ENCODE peak calls at places on chromosomes 11 and 22, in ten cellular contexts. E is suprapubic skin, Y is A549, X is HCT116, I is IMR-90, K is ovary, H is prostate gland, V is heart left ventricle, D is body of pancreas, C is tibial nerve. U is an unnamed sample.

GRCh38 chr22:23065495-23066122 is 4.7 kb upstream of the GNAZ start:
- DNase-seq in E (peak; percentile 34), Y (no peak), X (no peak), I (no peak), K (no peak), H (no peak), V (peak; percentile 13), D (no peak), C (no peak), U (no peak)

GRCh38 chr11:64360403-64360980 is 1.5 kb downstream of the RPS6KA4 start:
- DNase-seq in E (no peak), Y (no peak), X (no peak), I (no peak), K (no peak), H (no peak), V (no peak), D (no peak), C (no peak), U (no peak)

GRCh38 chr11:43920598-43921419 is 21.6 kb upstream of the C11orf96 start:
- DNase-seq in E (no peak), Y (peak; percentile 97), X (peak; percentile 86), I (peak; percentile 100), K (peak; percentile 75), H (no peak), V (peak; percentile 45), D (peak; percentile 70), C (peak; percentile 61), U (no peak)

GRCh38 chr11:123006860-123007542 is 25.4 kb upstream of the BSX start:
- DNase-seq in E (no peak), Y (no peak), X (no peak), I (no peak), K (no peak), H (no peak), V (no peak), D (no peak), C (no peak), U (no peak)

GRCh38 chr11:64787526-64788320 is 9.4 kb upstream of the SF1 start:
- DNase-seq in E (peak; percentile 79), Y (peak; percentile 72), X (no peak), I (peak; percentile 33), K (peak; percentile 35), H (peak; percentile 50), V (peak; percentile 61), D (peak; percentile 72), C (no peak), U (peak; percentile 48)

GRCh38 chr22:25021976-25022711 is 69.6 kb downstream of the KIAA1671 start:
- DNase-seq in E (no peak), Y (no peak), X (no peak), I (no peak), K (no peak), H (no peak), V (no peak), D (peak; percentile 74), C (no peak), U (no peak)

GRCh38 chr11:113202431-113202830 is 112.0 kb upstream of the TTC12 start:
- DNase-seq in E (no peak), Y (peak; percentile 52), X (no peak), I (no peak), K (no peak), H (no peak), V (no peak), D (no peak), C (no peak), U (no peak)

GRCh38 chr11:96199563-96200025 is 143.4 kb downstream of the MAML2 start:
- DNase-seq in E (no peak), Y (no peak), X (no peak), I (peak; percentile 80), K (no peak), H (no peak), V (no peak), D (no peak), C (no peak), U (no peak)

GRCh38 chr11:8068605-8069221 is 12.3 kb upstream of the TUB start:
- DNase-seq in E (peak; percentile 73), Y (peak; percentile 17), X (no peak), I (peak; percentile 91), K (peak; percentile 67), H (no peak), V (peak; percentile 71), D (peak; percentile 62), C (peak; percentile 62), U (peak; percentile 89)

GRCh38 chr11:95723353-95723942 is 66.1 kb downstream of the FAM76B start:
- DNase-seq in E (no peak), Y (no peak), X (no peak), I (no peak), K (no peak), H (no peak), V (no peak), D (no peak), C (no peak), U (no peak)

GRCh38 chr11:126766425-126766824 is 234.1 kb downstream of the KIRREL3 start:
- DNase-seq in E (no peak), Y (peak; percentile 1), X (no peak), I (no peak), K (no peak), H (no peak), V (no peak), D (no peak), C (no peak), U (no peak)

GRCh38 chr11:13834463-13834862 is 128.1 kb upstream of the SPON1 start:
- DNase-seq in E (no peak), Y (peak; percentile 4), X (no peak), I (no peak), K (no peak), H (no peak), V (no peak), D (no peak), C (no peak), U (no peak)

GRCh38 chr11:19419021-19419750 is 178.4 kb upstream of the E2F8 start:
- DNase-seq in E (no peak), Y (peak; percentile 69), X (no peak), I (peak; percentile 89), K (no peak), H (no peak), V (no peak), D (peak; percentile 8), C (no peak), U (peak; percentile 45)

DNA sequence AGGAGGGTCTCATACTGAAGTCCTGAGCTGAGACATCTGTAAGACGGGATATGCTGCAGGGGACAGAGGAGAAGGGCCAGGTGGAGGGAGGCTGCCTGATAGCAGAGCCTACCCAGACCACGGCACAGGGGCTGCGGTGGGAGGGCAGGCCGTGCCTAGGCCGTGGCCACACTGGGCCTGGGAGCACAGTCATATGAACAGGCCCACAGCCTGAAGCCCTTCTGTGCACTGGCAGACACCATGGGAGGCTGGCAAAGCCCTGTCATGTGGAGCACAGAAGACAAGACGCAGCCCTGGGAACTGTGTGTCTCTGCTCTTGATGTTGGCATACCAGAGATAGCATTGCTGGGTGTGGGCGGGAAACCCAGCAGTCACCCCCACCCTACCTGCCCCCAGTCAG is 3.3 kb downstream of the SPATA19 start:
- DNase-seq in E (no peak), Y (no peak), X (no peak), I (no peak), K (no peak), H (no peak), V (no peak), D (no peak), C (no peak), U (no peak)
- H3K9me3 ChIP-seq in E (no peaks in the 10 kb centered on the region), Y (no peaks in the 10 kb centered on the region), X (no peaks in the 10 kb centered on the region), I (peaks cover 32% of the 10 kb centered on the region), K (no peaks in the 10 kb centered on the region), H (no peaks in the 10 kb centered on the region), V (no peaks in the 10 kb centered on the region), D (no peaks in the 10 kb centered on the region), C (peaks cover 1% of the 10 kb centered on the region), U (no peaks in the 10 kb centered on the region)

GRCh38 chr11:91081440-91082088 is 858.7 kb upstream of the CHORDC1 start:
- DNase-seq in E (no peak), Y (peak; percentile 26), X (no peak), I (peak; percentile 31), K (no peak), H (no peak), V (peak; percentile 20), D (peak; percentile 24), C (peak; percentile 13), U (no peak)

GRCh38 chr11:91075032-91075695 is 852.3 kb upstream of the CHORDC1 start:
- DNase-seq in E (no peak), Y (no peak), X (no peak), I (no peak), K (no peak), H (no peak), V (no peak), D (no peak), C (no peak), U (no peak)

GRCh38 chr11:91078221-91078620 is 855.4 kb upstream of the CHORDC1 start:
- DNase-seq in E (no peak), Y (no peak), X (no peak), I (no peak), K (no peak), H (no peak), V (no peak), D (no peak), C (no peak), U (no peak)
- H3K27ac ChIP-seq in E (no peak overlapping the region), Y (no peak overlapping the region), X (no peak overlapping the region), I (no peak overlapping the region), K (no peak overlapping the region), H (no peak overlapping the region), V (no peak overlapping the region), D (no peak overlapping the region), C (no peak overlapping the region), U (no peak overlapping the region)

GRCh38 chr11:69671734-69672465 is 3.3 kb downstream of the LTO1 start:
- DNase-seq in E (no peak), Y (no peak), X (no peak), I (no peak), K (no peak), H (no peak), V (no peak), D (no peak), C (no peak), U (no peak)

GRCh38 chr11:69666752-69667536 is 8.2 kb downstream of the LTO1 start:
- DNase-seq in E (no peak), Y (no peak), X (no peak), I (no peak), K (no peak), H (no peak), V (no peak), D (no peak), C (no peak), U (no peak)

GRCh38 chr11:69667619-69668604 is 7.2 kb downstream of the LTO1 start:
- DNase-seq in E (no peak), Y (no peak), X (no peak), I (no peak), K (no peak), H (no peak), V (no peak), D (no peak), C (no peak), U (no peak)

GRCh38 chr11:69669486-69669885 is 5.7 kb downstream of the LTO1 start:
- DNase-seq in E (no peak), Y (no peak), X (no peak), I (no peak), K (no peak), H (no peak), V (no peak), D (no peak), C (no peak), U (no peak)

GRCh38 chr11:69670158-69670845 is 4.9 kb downstream of the LTO1 start:
- DNase-seq in E (peak; percentile 88), Y (peak; percentile 87), X (peak; percentile 56), I (peak; percentile 84), K (peak; percentile 85), H (peak; percentile 86), V (peak; percentile 87), D (peak; percentile 80), C (peak; percentile 76), U (peak; percentile 84)
- TF ChIP-seq POLR2A in E (no peak), Y (no peak), X (no peak), I (peak; percentile 63), K (no peak), H (no peak), V (no peak), D (no peak), C (no peak), U (no peak)

GRCh38 chr11:42338056-42338455 is 878.6 kb upstream of the LRRC4C start:
- DNase-seq in E (no peak), Y (no peak), X (no peak), I (no peak), K (no peak), H (no peak), V (no peak), D (no peak), C (no peak), U (no peak)
- H3K9me3 ChIP-seq in E (peaks cover 8% of the 10 kb centered on the region), Y (no peaks in the 10 kb centered on the region), X (peaks cover 7% of the 10 kb centered on the region), I (peaks cover 10% of the 10 kb centered on the region), K (no peaks in the 10 kb centered on the region), H (no peaks in the 10 kb centered on the region), V (peaks cover 5% of the 10 kb centered on the region), D (no peaks in the 10 kb centered on the region), C (peaks cover 13% of the 10 kb centered on the region), U (no peaks in the 10 kb centered on the region)

U was measured in thyroid gland.